ENCODE peak calls at places on chromosomes 5 and 9, in seven cellular contexts. P, O, H, K, G, B and V are unnamed samples.

GRCh38 chr9:72880821-72881220 is 72.0 kb downstream of the ALDH1A1 start:
- DNase-seq in P (no peak), O (no peak), H (no peak), K (no peak), G (no peak), B (no peak), V (no peak)

GRCh38 chr5:73233461-73234151 is 60.6 kb downstream of the TMEM174 start:
- DNase-seq in P (no peak), O (no peak), H (no peak), K (peak), G (no peak), B (peak), V (peak)

GRCh38 chr5:138064526-138064925 is 19.3 kb upstream of the WNT8A start:
- DNase-seq in P (no peak), O (no peak), H (no peak), K (no peak), G (no peak), B (no peak), V (no peak)

GRCh38 chr5:14726066-14726838 is 61.7 kb downstream of the OTULIN start:
- DNase-seq in P (no peak), O (no peak), H (no peak), K (no peak), G (no peak), B (no peak), V (no peak)

GRCh38 chr5:55633574-55634203 is 78.4 kb downstream of the SLC38A9 start:
- DNase-seq in P (no peak), O (no peak), H (no peak), K (peak), G (no peak), B (peak), V (peak)

GRCh38 chr5:173274771-173275170 is 39.8 kb upstream of the NKX2-5 start:
- DNase-seq in P (no peak), O (no peak), H (no peak), K (no peak), G (no peak), B (no peak), V (no peak)

GRCh38 chr9:21527579-21527978 is 45.5 kb upstream of the IFNE start:
- DNase-seq in P (no peak), O (no peak), H (no peak), K (no peak), G (no peak), B (no peak), V (no peak)

GRCh38 chr9:127661342-127661741 is 45.4 kb upstream of the CFAP157 start:
- DNase-seq in P (no peak), O (no peak), H (no peak), K (no peak), G (no peak), B (no peak), V (no peak)

GRCh38 chr9:112493738-112494137 is 7.1 kb downstream of the KIAA1958 start:
- DNase-seq in P (no peak), O (no peak), H (no peak), K (no peak), G (no peak), B (no peak), V (no peak)

GRCh38 chr9:131125038-131125287 is 423 bp upstream of the NUP214 start:
- DNase-seq in P (no peak), O (no peak), H (no peak), K (no peak), G (no peak), B (no peak), V (no peak)

GRCh38 chr5:32794086-32794485 is 83.0 kb downstream of the NPR3 start:
- DNase-seq in P (no peak), O (no peak), H (no peak), K (no peak), G (no peak), B (no peak), V (no peak)

GRCh38 chr9:128689820-128690683 is 1.0 kb downstream of the SET start:
- DNase-seq in P (peak), O (peak), H (peak), K (no peak), G (no peak), B (peak), V (peak)

GRCh38 chr5:109485030-109485429 is 75.3 kb upstream of the PJA2 start:
- DNase-seq in P (peak), O (no peak), H (peak), K (peak), G (no peak), B (no peak), V (peak)

GRCh38 chr5:177973066-177973635 is 22.9 kb downstream of the PROP1 start:
- DNase-seq in P (no peak), O (no peak), H (no peak), K (no peak), G (no peak), B (no peak), V (no peak)

GRCh38 chr5:124419531-124419930 is 326.9 kb downstream of the ZNF608 start:
- DNase-seq in P (no peak), O (no peak), H (no peak), K (no peak), G (no peak), B (no peak), V (no peak)

GRCh38 chr9:127139071-127139731 is 16.8 kb upstream of the ANGPTL2 start:
- DNase-seq in P (no peak), O (no peak), H (no peak), K (no peak), G (no peak), B (no peak), V (no peak)

GRCh38 chr9:136567651-136568287 is 21.9 kb upstream of the NOTCH1 start:
- DNase-seq in P (peak), O (no peak), H (peak), K (peak), G (no peak), B (no peak), V (peak)

GRCh38 chr9:127392166-127392565 is 4.8 kb upstream of the SLC2A8 start:
- DNase-seq in P (no peak), O (no peak), H (no peak), K (no peak), G (no peak), B (no peak), V (no peak)

GRCh38 chr5:270340-270739 is 1.1 kb upstream of the PDCD6 start:
- DNase-seq in P (no peak), O (no peak), H (peak), K (no peak), G (no peak), B (no peak), V (no peak)

GRCh38 chr9:133982971-133983720 is 9.0 kb downstream of the VAV2 start:
- DNase-seq in P (no peak), O (no peak), H (no peak), K (peak), G (no peak), B (no peak), V (no peak)

GRCh38 chr5:139738777-139739611 is 56.6 kb upstream of the PSD2 start:
- DNase-seq in P (no peak), O (no peak), H (peak), K (no peak), G (no peak), B (no peak), V (no peak)

GRCh38 chr5:56406838-56407237 is 173.7 kb upstream of the ANKRD55 start:
- DNase-seq in P (no peak), O (no peak), H (no peak), K (no peak), G (no peak), B (no peak), V (no peak)